ENCODE peak calls at places on chromosomes 11 and 22, in eight cellular contexts. Z, M, E, I, U, W, T and H are unnamed samples.

GRCh38 chr11:38667359-38667758 is 2069.3 kb upstream of the RAG2 start:
- DNase-seq in Z (no peak), M (no peak), E (no peak), I (no peak), U (no peak), W (no peak), T (no peak), H (no peak)

GRCh38 chr22:28268845-28269244 is 349.8 kb upstream of the PITPNB start:
- DNase-seq in Z (no peak), M (no peak), E (no peak), I (no peak), U (no peak), W (no peak), T (no peak), H (no peak)

GRCh38 chr22:27879923-27880322 is 39.1 kb downstream of the PITPNB start:
- DNase-seq in Z (peak; percentile 54), M (no peak), E (no peak), I (no peak), U (no peak), W (peak; percentile 41), T (peak; percentile 51), H (no peak)

GRCh38 chr11:75308116-75308515 is 43.3 kb downstream of the ARRB1 start:
- DNase-seq in Z (no peak), M (peak; percentile 79), E (peak; percentile 37), I (no peak), U (no peak), W (no peak), T (no peak), H (no peak)

GRCh38 chr22:30302810-30303138 is 13.5 kb upstream of the CASTOR1 start:
- DNase-seq in Z (no peak), M (no peak), E (no peak), I (no peak), U (no peak), W (no peak), T (no peak), H (no peak)

GRCh38 chr22:49638788-49639187 is 188.9 kb downstream of the BRD1 start:
- DNase-seq in Z (no peak), M (no peak), E (peak; percentile 39), I (no peak), U (no peak), W (peak; percentile 5), T (no peak), H (no peak)

GRCh38 chr11:3942160-3942955 is 86.9 kb downstream of the STIM1 start:
- DNase-seq in Z (no peak), M (no peak), E (no peak), I (peak; percentile 49), U (no peak), W (no peak), T (no peak), H (no peak)

GRCh38 chr11:12803086-12803826 is 129.0 kb downstream of the TEAD1 start:
- DNase-seq in Z (peak; percentile 81), M (no peak), E (no peak), I (no peak), U (no peak), W (no peak), T (peak; percentile 68), H (no peak)

GRCh38 chr11:73321342-73322110 is 13.4 kb downstream of the ARHGEF17 start:
- DNase-seq in Z (peak; percentile 84), M (no peak), E (no peak), I (no peak), U (peak; percentile 75), W (peak; percentile 54), T (peak; percentile 93), H (no peak)

GRCh38 chr11:108115495-108116140 is 5.7 kb upstream of the ACAT1 start:
- DNase-seq in Z (peak; percentile 89), M (peak; percentile 95), E (peak; percentile 92), I (no peak), U (peak; percentile 85), W (peak; percentile 88), T (peak; percentile 91), H (peak; percentile 73)

GRCh38 chr22:49507607-49508292 is 319.9 kb downstream of the BRD1 start:
- DNase-seq in Z (no peak), M (peak; percentile 32), E (no peak), I (no peak), U (no peak), W (no peak), T (no peak), H (no peak)

GRCh38 chr11:68314203-68314885 is 2.0 kb downstream of the LRP5 start:
- DNase-seq in Z (no peak), M (no peak), E (peak; percentile 63), I (no peak), U (no peak), W (no peak), T (peak; percentile 25), H (no peak)

GRCh38 chr11:113372317-113372716 is 15.3 kb upstream of the ANKK1 start:
- DNase-seq in Z (peak; percentile 38), M (no peak), E (no peak), I (no peak), U (no peak), W (no peak), T (peak; percentile 12), H (no peak)

GRCh38 chr11:34614334-34615113 is 6.4 kb upstream of the EHF start:
- DNase-seq in Z (peak; percentile 35), M (no peak), E (no peak), I (no peak), U (no peak), W (no peak), T (peak; percentile 87), H (no peak)

GRCh38 chr11:10208045-10208674 is 85.9 kb downstream of the SBF2 start:
- DNase-seq in Z (peak; percentile 64), M (no peak), E (no peak), I (peak; percentile 44), U (no peak), W (no peak), T (peak; percentile 74), H (no peak)

GRCh38 chr22:25077056-25077455 is 122.6 kb upstream of the CRYBB3 start:
- DNase-seq in Z (no peak), M (no peak), E (no peak), I (no peak), U (no peak), W (no peak), T (no peak), H (no peak)
- H3K27ac ChIP-seq in Z (no peak overlapping the region), M (peak overlapping the region; percentile 93), E (no peak overlapping the region), I (no peak overlapping the region), U (no peak overlapping the region), W (no peak overlapping the region), T (no peak overlapping the region), H (no peak overlapping the region)

DNA sequence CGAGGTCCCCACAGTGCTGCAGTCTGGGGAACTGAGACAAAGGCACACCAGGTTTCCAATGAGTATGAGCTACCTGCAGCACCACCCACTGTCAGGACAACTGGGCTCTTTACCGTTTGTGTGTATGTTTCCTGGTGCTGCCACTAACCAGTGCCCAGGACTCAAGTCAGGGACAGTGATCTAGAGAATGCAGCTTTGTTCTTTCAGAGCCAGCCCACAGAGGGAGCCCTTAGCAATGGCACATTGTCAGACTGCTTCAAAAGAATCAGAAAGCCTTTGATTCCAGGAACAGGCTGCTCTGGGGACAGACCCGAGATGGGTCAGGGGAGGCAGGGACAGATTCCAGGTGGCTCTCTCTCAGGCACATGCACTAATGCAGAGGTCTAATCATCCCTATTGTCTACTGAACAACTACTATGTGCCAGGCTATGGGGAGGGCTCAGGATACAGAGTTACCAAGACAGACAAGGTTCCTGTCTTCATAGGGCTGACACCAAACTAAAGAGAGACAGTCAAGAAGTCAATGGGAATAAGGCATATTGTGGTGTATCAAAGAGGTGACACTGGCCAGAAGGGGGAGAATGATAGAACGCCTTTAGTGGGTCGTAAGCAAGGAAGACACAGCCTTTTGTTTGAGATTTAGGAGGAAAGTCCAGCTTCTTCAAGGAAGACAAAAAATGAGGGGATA is 103.7 kb downstream of the VPREB1 start:
- DNase-seq in Z (no peak), M (no peak), E (no peak), I (no peak), U (no peak), W (no peak), T (no peak), H (no peak)
- H3K27ac ChIP-seq in Z (no peak overlapping the region), M (no peak overlapping the region), E (no peak overlapping the region), I (no peak overlapping the region), U (no peak overlapping the region), W (no peak overlapping the region), T (no peak overlapping the region), H (no peak overlapping the region)

DNA sequence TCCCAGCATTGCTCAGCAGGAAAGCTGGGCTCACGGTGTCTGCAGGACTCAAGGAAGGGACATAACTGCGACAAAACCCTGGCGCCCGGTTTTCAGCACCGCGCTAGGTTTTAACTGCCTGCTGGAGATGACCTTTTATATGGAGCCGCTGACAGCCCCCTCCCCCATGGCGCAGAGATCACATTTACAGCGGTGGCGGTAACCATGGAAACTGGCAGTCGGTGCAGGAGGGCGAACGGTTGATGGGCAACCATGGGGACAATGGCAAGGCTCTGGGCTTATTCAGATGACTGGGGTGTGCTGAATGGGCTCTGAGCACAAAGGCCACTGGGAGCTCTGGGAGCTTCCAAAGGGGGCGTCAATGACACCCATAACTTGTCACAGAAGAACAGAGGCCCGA is 37.2 kb downstream of the CELSR1 start:
- DNase-seq in Z (no peak), M (no peak), E (no peak), I (no peak), U (no peak), W (no peak), T (no peak), H (no peak)
- H3K27ac ChIP-seq in Z (no peak overlapping the region), M (no peak overlapping the region), E (no peak overlapping the region), I (no peak overlapping the region), U (no peak overlapping the region), W (no peak overlapping the region), T (no peak overlapping the region), H (no peak overlapping the region)

DNA sequence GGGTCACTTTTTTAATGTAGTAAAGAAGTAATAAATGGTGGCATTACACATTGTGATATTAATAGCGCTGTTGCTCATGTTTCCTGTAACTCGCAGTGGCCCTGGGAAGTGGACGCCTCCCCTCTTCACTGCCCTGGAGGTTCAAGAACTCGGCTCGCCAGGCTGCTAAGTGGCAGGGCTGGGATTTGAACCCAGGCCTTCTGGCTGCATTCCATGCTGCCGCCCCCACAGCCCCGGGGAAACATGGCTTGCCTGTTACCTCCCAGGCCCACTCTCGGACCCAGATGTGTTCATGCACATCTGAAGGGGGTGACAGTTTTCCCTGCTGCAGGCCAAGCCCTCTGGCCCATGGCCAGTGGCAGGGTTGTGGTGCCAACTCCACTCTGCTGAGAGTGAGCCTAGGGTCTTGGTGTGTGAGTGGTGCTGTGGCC is 25.0 kb upstream of the MGAT3 start:
- DNase-seq in Z (peak; percentile 34), M (peak; percentile 82), E (no peak), I (no peak), U (no peak), W (peak; percentile 57), T (peak; percentile 24), H (no peak)
- H3K27ac ChIP-seq in Z (no peak overlapping the region), M (peak overlapping the region; percentile 93), E (no peak overlapping the region), I (no peak overlapping the region), U (peak overlapping the region; percentile 8), W (peak overlapping the region; percentile 59), T (peak overlapping the region; percentile 56), H (peak overlapping the region; percentile 79)